ENCODE peak calls at places on chromosomes 7 and 10, in seven cellular contexts. One of them, this sample, is unnamed. For H3K4me1, the result is how much of the 10 kb centered on the place peaks cover.

GRCh38 chr7:151503902-151504714 is 15.6 kb downstream of the RHEB start:
- DNase-seq in psoas muscle: no peak
- DNase-seq in mesenchymal stem cell: peak
- DNase-seq in OCI-LY7: no peak
- DNase-seq in colonic mucosa: no peak
- DNase-seq in Peyer's patch: no peak
- DNase-seq in osteoblast: no peak
- DNase-seq in this sample: no peak

GRCh38 chr10:116082762-116083161 is 190.2 kb downstream of the GFRA1 start:
- DNase-seq in Peyer's patch: no peak
- DNase-seq in mesenchymal stem cell: no peak
- DNase-seq in psoas muscle: no peak
- DNase-seq in colonic mucosa: no peak
- DNase-seq in OCI-LY7: no peak
- DNase-seq in osteoblast: no peak
- DNase-seq in this sample: no peak

GRCh38 chr7:129831424-129832058 is 121.2 kb downstream of the UBE2H start:
- DNase-seq in colonic mucosa: no peak
- DNase-seq in psoas muscle: no peak
- DNase-seq in osteoblast: peak
- DNase-seq in Peyer's patch: no peak
- DNase-seq in OCI-LY7: no peak
- DNase-seq in mesenchymal stem cell: peak
- DNase-seq in this sample: no peak

GRCh38 chr7:31017748-31018120 is 34.4 kb upstream of the ADCYAP1R1 start:
- DNase-seq in psoas muscle: no peak
- DNase-seq in colonic mucosa: no peak
- DNase-seq in OCI-LY7: no peak
- DNase-seq in mesenchymal stem cell: no peak
- DNase-seq in Peyer's patch: no peak
- DNase-seq in osteoblast: peak
- DNase-seq in this sample: no peak

GRCh38 chr7:158077441-158077840 is 510.2 kb downstream of the PTPRN2 start:
- DNase-seq in OCI-LY7: no peak
- DNase-seq in osteoblast: no peak
- DNase-seq in colonic mucosa: no peak
- DNase-seq in psoas muscle: no peak
- DNase-seq in Peyer's patch: no peak
- DNase-seq in mesenchymal stem cell: no peak
- DNase-seq in this sample: no peak

GRCh38 chr10:79434816-79435215 is 10.6 kb downstream of the ZCCHC24 start:
- DNase-seq in psoas muscle: peak
- DNase-seq in colonic mucosa: no peak
- DNase-seq in mesenchymal stem cell: peak
- DNase-seq in osteoblast: peak
- DNase-seq in Peyer's patch: no peak
- DNase-seq in OCI-LY7: no peak
- DNase-seq in this sample: no peak

GRCh38 chr7:72015106-72015505 is 397.0 kb downstream of the CALN1 start:
- DNase-seq in osteoblast: no peak
- DNase-seq in OCI-LY7: no peak
- DNase-seq in Peyer's patch: no peak
- DNase-seq in colonic mucosa: no peak
- DNase-seq in mesenchymal stem cell: no peak
- DNase-seq in psoas muscle: no peak
- DNase-seq in this sample: no peak

GRCh38 chr10:60678978-60679377 is 99.3 kb upstream of the CDK1 start:
- DNase-seq in mesenchymal stem cell: no peak
- DNase-seq in psoas muscle: no peak
- DNase-seq in colonic mucosa: no peak
- DNase-seq in Peyer's patch: no peak
- DNase-seq in OCI-LY7: no peak
- DNase-seq in osteoblast: peak
- DNase-seq in this sample: no peak

GRCh38 chr7:127821146-127821545 is 169.2 kb downstream of the SND1 start:
- DNase-seq in Peyer's patch: no peak
- DNase-seq in mesenchymal stem cell: no peak
- DNase-seq in psoas muscle: no peak
- DNase-seq in osteoblast: no peak
- DNase-seq in colonic mucosa: no peak
- DNase-seq in OCI-LY7: no peak
- DNase-seq in this sample: no peak

GRCh38 chr7:15016726-15017125 is 114.2 kb upstream of the DGKB start:
- DNase-seq in osteoblast: no peak
- DNase-seq in OCI-LY7: no peak
- DNase-seq in mesenchymal stem cell: no peak
- DNase-seq in Peyer's patch: no peak
- DNase-seq in colonic mucosa: no peak
- DNase-seq in psoas muscle: no peak
- DNase-seq in this sample: no peak

GRCh38 chr7:90173127-90173844 is 19.0 kb downstream of the STEAP1 start:
- DNase-seq in Peyer's patch: no peak
- DNase-seq in colonic mucosa: no peak
- DNase-seq in osteoblast: peak
- DNase-seq in mesenchymal stem cell: no peak
- DNase-seq in psoas muscle: no peak
- DNase-seq in OCI-LY7: no peak
- DNase-seq in this sample: no peak

GRCh38 chr7:27198138-27198841 is 1.6 kb downstream of the HOXA13 start:
- DNase-seq in Peyer's patch: peak
- DNase-seq in colonic mucosa: peak
- DNase-seq in OCI-LY7: no peak
- DNase-seq in osteoblast: no peak
- DNase-seq in mesenchymal stem cell: no peak
- DNase-seq in psoas muscle: peak
- DNase-seq in this sample: no peak

GRCh38 chr10:113745374-113745773 is 6.1 kb upstream of the PLEKHS1 start:
- DNase-seq in osteoblast: no peak
- DNase-seq in Peyer's patch: no peak
- DNase-seq in OCI-LY7: no peak
- DNase-seq in psoas muscle: no peak
- DNase-seq in mesenchymal stem cell: no peak
- DNase-seq in colonic mucosa: no peak
- DNase-seq in this sample: no peak

GRCh38 chr7:31785081-31785480 is 98.1 kb downstream of the PPP1R17 start:
- DNase-seq in Peyer's patch: no peak
- DNase-seq in mesenchymal stem cell: no peak
- DNase-seq in OCI-LY7: no peak
- DNase-seq in osteoblast: peak
- DNase-seq in psoas muscle: no peak
- DNase-seq in colonic mucosa: no peak
- DNase-seq in this sample: no peak

GRCh38 chr7:155965010-155965409 is 152.7 kb upstream of the SHH start:
- DNase-seq in OCI-LY7: no peak
- DNase-seq in colonic mucosa: no peak
- DNase-seq in mesenchymal stem cell: no peak
- DNase-seq in osteoblast: no peak
- DNase-seq in psoas muscle: no peak
- DNase-seq in Peyer's patch: peak
- DNase-seq in this sample: no peak

GRCh38 chr10:132027423-132027983 is 38.2 kb upstream of the JAKMIP3 start:
- DNase-seq in mesenchymal stem cell: peak
- DNase-seq in OCI-LY7: no peak
- DNase-seq in psoas muscle: no peak
- DNase-seq in osteoblast: peak
- DNase-seq in Peyer's patch: no peak
- DNase-seq in colonic mucosa: no peak
- DNase-seq in this sample: no peak

GRCh38 chr10:19204239-19204917 is 155.8 kb downstream of the MALRD1 start:
- DNase-seq in colonic mucosa: no peak
- DNase-seq in psoas muscle: no peak
- DNase-seq in OCI-LY7: no peak
- DNase-seq in mesenchymal stem cell: no peak
- DNase-seq in Peyer's patch: no peak
- DNase-seq in osteoblast: no peak
- DNase-seq in this sample: no peak

GRCh38 chr7:100952641-100953040 is 3.3 kb downstream of the MUC3A start:
- DNase-seq in OCI-LY7: no peak
- DNase-seq in osteoblast: no peak
- DNase-seq in psoas muscle: no peak
- DNase-seq in colonic mucosa: no peak
- DNase-seq in Peyer's patch: no peak
- DNase-seq in mesenchymal stem cell: no peak
- DNase-seq in this sample: no peak

GRCh38 chr10:122733450-122733849 is 33.8 kb upstream of the C10orf120 start:
- DNase-seq in osteoblast: no peak
- DNase-seq in colonic mucosa: no peak
- DNase-seq in OCI-LY7: no peak
- DNase-seq in Peyer's patch: no peak
- DNase-seq in psoas muscle: no peak
- DNase-seq in mesenchymal stem cell: no peak
- DNase-seq in this sample: no peak

GRCh38 chr10:95280637-95281036 is 10.2 kb downstream of the PDLIM1 start:
- DNase-seq in osteoblast: no peak
- DNase-seq in colonic mucosa: no peak
- DNase-seq in Peyer's patch: no peak
- DNase-seq in OCI-LY7: no peak
- DNase-seq in psoas muscle: no peak
- DNase-seq in mesenchymal stem cell: no peak
- DNase-seq in this sample: no peak
- H3K27ac ChIP-seq in osteoblast: peak
- H3K27ac ChIP-seq in colonic mucosa: peak
- H3K27ac ChIP-seq in Peyer's patch: peak
- H3K27ac ChIP-seq in OCI-LY7: no peak
- H3K27ac ChIP-seq in psoas muscle: peak
- H3K27ac ChIP-seq in mesenchymal stem cell: peak
- H3K27ac ChIP-seq in this sample: no peak

GRCh38 chr7:121328508-121329459 is at the start of gene WNT16:
- DNase-seq in osteoblast: peak
- DNase-seq in mesenchymal stem cell: no peak
- DNase-seq in colonic mucosa: no peak
- DNase-seq in OCI-LY7: no peak
- DNase-seq in Peyer's patch: no peak
- DNase-seq in psoas muscle: no peak
- DNase-seq in this sample: no peak
- H3K4me3 ChIP-seq in osteoblast: peak
- H3K4me3 ChIP-seq in mesenchymal stem cell: peak
- H3K4me3 ChIP-seq in colonic mucosa: peak
- H3K4me3 ChIP-seq in OCI-LY7: no peak
- H3K4me3 ChIP-seq in Peyer's patch: peak
- H3K4me3 ChIP-seq in psoas muscle: peak
- H3K4me3 ChIP-seq in this sample: no peak

GRCh38 chr10:110378019-110378418 is 73.3 kb upstream of the SMNDC1 start:
- DNase-seq in Peyer's patch: no peak
- DNase-seq in colonic mucosa: no peak
- DNase-seq in OCI-LY7: peak
- DNase-seq in osteoblast: no peak
- DNase-seq in psoas muscle: no peak
- DNase-seq in mesenchymal stem cell: no peak
- DNase-seq in this sample: no peak

GRCh38 chr10:110378533-110379108 is 73.9 kb upstream of the SMNDC1 start:
- DNase-seq in colonic mucosa: no peak
- DNase-seq in Peyer's patch: peak
- DNase-seq in OCI-LY7: no peak
- DNase-seq in psoas muscle: no peak
- DNase-seq in osteoblast: no peak
- DNase-seq in mesenchymal stem cell: no peak
- DNase-seq in this sample: no peak

GRCh38 chr10:110375121-110375520 is 70.4 kb upstream of the SMNDC1 start:
- DNase-seq in psoas muscle: no peak
- DNase-seq in mesenchymal stem cell: no peak
- DNase-seq in osteoblast: no peak
- DNase-seq in OCI-LY7: no peak
- DNase-seq in colonic mucosa: no peak
- DNase-seq in Peyer's patch: no peak
- DNase-seq in this sample: no peak

GRCh38 chr10:110373857-110374654 is 69.3 kb upstream of the SMNDC1 start:
- DNase-seq in psoas muscle: no peak
- DNase-seq in OCI-LY7: no peak
- DNase-seq in mesenchymal stem cell: no peak
- DNase-seq in Peyer's patch: no peak
- DNase-seq in osteoblast: no peak
- DNase-seq in colonic mucosa: no peak
- DNase-seq in this sample: no peak

GRCh38 chr10:110376021-110376773 is 71.5 kb upstream of the SMNDC1 start:
- DNase-seq in Peyer's patch: no peak
- DNase-seq in colonic mucosa: no peak
- DNase-seq in OCI-LY7: no peak
- DNase-seq in osteoblast: no peak
- DNase-seq in mesenchymal stem cell: peak
- DNase-seq in psoas muscle: no peak
- DNase-seq in this sample: no peak
- H3K4me1 ChIP-seq in Peyer's patch: under half
- H3K4me1 ChIP-seq in colonic mucosa: under half
- H3K4me1 ChIP-seq in OCI-LY7: under half
- H3K4me1 ChIP-seq in osteoblast: under half
- H3K4me1 ChIP-seq in mesenchymal stem cell: under half
- H3K4me1 ChIP-seq in psoas muscle: under half
- H3K4me1 ChIP-seq in this sample: under half

DNA sequence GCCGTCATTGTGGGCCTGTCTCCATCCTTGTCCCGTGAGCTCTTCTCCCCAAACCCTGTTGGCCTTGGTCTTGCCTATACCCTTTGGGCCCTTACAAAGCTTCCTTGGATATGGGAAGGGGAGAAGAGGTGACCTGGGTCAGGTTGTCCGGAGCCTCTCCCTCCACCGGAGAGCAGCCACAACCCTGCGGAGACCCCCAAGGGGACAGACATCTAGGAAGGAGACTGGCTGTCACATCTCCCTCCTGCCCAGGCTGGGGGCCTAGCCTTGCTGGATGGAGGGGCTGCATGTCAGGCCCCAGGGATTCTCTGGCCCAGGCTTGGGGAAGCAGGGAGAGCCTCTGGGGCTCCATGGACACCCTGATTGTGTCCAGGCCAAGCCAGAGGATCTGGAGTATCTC is 11.8 kb downstream of the NACAD start:
- DNase-seq in osteoblast: no peak
- DNase-seq in Peyer's patch: no peak
- DNase-seq in OCI-LY7: no peak
- DNase-seq in mesenchymal stem cell: no peak
- DNase-seq in colonic mucosa: no peak
- DNase-seq in psoas muscle: no peak
- DNase-seq in this sample: no peak
- H3K27ac ChIP-seq in osteoblast: no peak
- H3K27ac ChIP-seq in Peyer's patch: no peak
- H3K27ac ChIP-seq in OCI-LY7: no peak
- H3K27ac ChIP-seq in mesenchymal stem cell: no peak
- H3K27ac ChIP-seq in colonic mucosa: no peak
- H3K27ac ChIP-seq in psoas muscle: no peak
- H3K27ac ChIP-seq in this sample: no peak

DNA sequence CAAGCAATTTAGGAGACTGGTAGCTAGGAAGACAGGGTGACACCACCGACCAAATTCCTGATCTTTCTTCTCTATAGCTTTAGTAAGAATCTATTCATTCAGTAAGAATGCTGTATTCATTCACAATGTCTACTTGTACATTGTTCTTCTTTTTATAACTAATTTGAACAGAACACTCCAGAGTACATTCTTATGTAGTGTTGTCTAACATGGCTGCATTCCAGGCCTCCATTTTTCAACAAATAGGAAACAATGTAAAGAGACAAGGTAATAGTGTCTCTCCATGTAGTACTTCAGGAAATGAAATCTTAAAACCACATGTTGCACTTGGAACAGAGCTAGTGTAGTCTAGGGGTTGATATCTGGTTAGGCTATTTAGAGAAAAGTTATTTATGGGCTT is 1.8 kb downstream of the VCL start:
- DNase-seq in mesenchymal stem cell: peak
- DNase-seq in colonic mucosa: no peak
- DNase-seq in Peyer's patch: no peak
- DNase-seq in osteoblast: peak
- DNase-seq in psoas muscle: no peak
- DNase-seq in OCI-LY7: no peak
- DNase-seq in this sample: no peak
- H3K4me3 ChIP-seq in mesenchymal stem cell: peak
- H3K4me3 ChIP-seq in colonic mucosa: peak
- H3K4me3 ChIP-seq in Peyer's patch: peak
- H3K4me3 ChIP-seq in osteoblast: peak
- H3K4me3 ChIP-seq in psoas muscle: peak
- H3K4me3 ChIP-seq in OCI-LY7: peak
- H3K4me3 ChIP-seq in this sample: peak